ENCODE peak calls at places on chromosomes 3 and 15, in seven cellular contexts. S, H, U, G, D, O and F are unnamed samples.

GRCh38 chr3:55936549-55937052 is 449.5 kb upstream of the WNT5A start:
- DNase-seq in S (no peak), H (no peak), U (no peak), G (no peak), D (no peak), O (no peak), F (no peak)

GRCh38 chr3:103308921-103309320 is 874.1 kb downstream of the ZPLD1 start:
- DNase-seq in S (no peak), H (no peak), U (no peak), G (no peak), D (no peak), O (no peak), F (no peak)

GRCh38 chr3:12875857-12876451 is 34.6 kb upstream of the RPL32 start:
- DNase-seq in S (peak; percentile 93), H (no peak), U (no peak), G (peak; percentile 86), D (no peak), O (no peak), F (peak; percentile 29)

GRCh38 chr3:197901626-197902025 is 48.4 kb upstream of the RPL35A start:
- DNase-seq in S (no peak), H (no peak), U (no peak), G (no peak), D (no peak), O (no peak), F (no peak)

GRCh38 chr15:90101130-90101968 is 919 bp downstream of the IDH2 start:
- DNase-seq in S (peak; percentile 75), H (no peak), U (no peak), G (peak; percentile 38), D (no peak), O (no peak), F (no peak)

GRCh38 chr15:33218071-33218491 is 23.6 kb upstream of the FMN1 start:
- DNase-seq in S (no peak), H (no peak), U (no peak), G (no peak), D (no peak), O (no peak), F (no peak)

GRCh38 chr15:56148099-56148498 is 95.6 kb downstream of the RFX7 start:
- DNase-seq in S (no peak), H (no peak), U (no peak), G (no peak), D (no peak), O (no peak), F (no peak)

GRCh38 chr3:121651684-121652083 is 9.0 kb downstream of the HCLS1 start:
- DNase-seq in S (no peak), H (no peak), U (no peak), G (no peak), D (peak; percentile 15), O (no peak), F (no peak)

GRCh38 chr3:57923101-57923500 is 85.1 kb upstream of the FLNB start:
- DNase-seq in S (no peak), H (no peak), U (no peak), G (no peak), D (no peak), O (no peak), F (no peak)

GRCh38 chr3:157785071-157785826 is 282.0 kb upstream of the VEPH1 start:
- DNase-seq in S (peak; percentile 65), H (peak; percentile 55), U (peak; percentile 94), G (peak; percentile 33), D (peak; percentile 30), O (no peak), F (no peak)

GRCh38 chr3:183439510-183439909 is 11.1 kb upstream of the MCF2L2 start:
- DNase-seq in S (no peak), H (no peak), U (no peak), G (no peak), D (no peak), O (no peak), F (no peak)

GRCh38 chr3:46868301-46868700 is 5.1 kb upstream of the MYL3 start:
- DNase-seq in S (peak; percentile 58), H (no peak), U (no peak), G (no peak), D (no peak), O (no peak), F (no peak)

GRCh38 chr3:46867550-46867898 is 4.3 kb upstream of the MYL3 start:
- DNase-seq in S (no peak), H (no peak), U (no peak), G (no peak), D (no peak), O (no peak), F (no peak)

GRCh38 chr3:46866032-46866595 is 2.9 kb upstream of the MYL3 start:
- DNase-seq in S (no peak), H (no peak), U (no peak), G (no peak), D (no peak), O (no peak), F (no peak)

GRCh38 chr3:46865546-46865945 is 2.3 kb upstream of the MYL3 start:
- DNase-seq in S (no peak), H (no peak), U (no peak), G (no peak), D (no peak), O (no peak), F (no peak)

DNA sequence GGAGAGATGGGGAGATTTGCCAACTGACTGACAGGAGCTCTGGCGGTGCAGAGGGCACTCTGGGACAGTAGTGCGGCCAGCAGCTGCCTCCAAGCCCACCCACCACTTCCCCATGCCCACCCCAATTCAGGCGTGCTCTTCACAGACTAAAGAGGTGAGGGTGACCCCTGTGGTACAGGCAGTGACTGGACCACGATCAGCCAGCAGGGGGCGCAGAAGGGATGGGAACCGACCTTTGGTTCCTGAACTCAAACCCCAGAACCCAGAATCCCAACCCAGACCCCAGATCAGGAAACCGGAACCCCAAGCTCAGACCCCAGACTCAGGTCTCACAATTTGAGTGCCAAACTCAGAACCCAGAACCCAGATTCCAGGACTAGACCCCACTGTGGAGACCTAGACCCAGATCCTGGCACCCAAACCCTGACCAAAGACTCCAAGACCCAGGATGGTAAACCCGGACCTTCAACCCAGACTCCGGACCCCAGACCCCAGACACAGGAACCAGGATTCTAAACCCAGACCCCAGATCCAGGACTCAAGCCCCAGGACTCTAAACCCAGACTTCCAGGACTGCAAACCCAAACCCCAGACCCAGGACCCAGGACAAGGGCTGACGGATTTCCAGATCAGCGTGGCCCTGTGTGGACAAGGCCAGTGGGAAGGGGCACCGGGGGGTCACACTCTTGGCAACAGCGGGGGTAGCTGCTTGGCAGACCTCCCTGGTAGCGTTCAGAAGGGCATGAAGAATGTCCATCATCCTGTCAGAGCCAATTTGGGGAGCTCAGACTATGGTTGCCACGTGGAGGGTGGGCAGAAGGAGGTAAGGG is 3.7 kb upstream of the MYL3 start:
- DNase-seq in S (peak; percentile 86), H (peak; percentile 51), U (peak; percentile 21), G (peak; percentile 82), D (peak; percentile 39), O (no peak), F (peak; percentile 97)
- TF ChIP-seq RFX5 in S (no peak), H (no peak), U (no peak), G (no peak), D (no peak), O (no peak), F (no peak)

GRCh38 chr3:16801698-16802097 is 83.1 kb upstream of the PLCL2 start:
- DNase-seq in S (peak; percentile 13), H (no peak), U (peak; percentile 1), G (no peak), D (no peak), O (no peak), F (no peak)

GRCh38 chr3:16803019-16803418 is 81.7 kb upstream of the PLCL2 start:
- DNase-seq in S (no peak), H (no peak), U (no peak), G (no peak), D (no peak), O (no peak), F (no peak)

GRCh38 chr3:16800361-16800760 is 84.4 kb upstream of the PLCL2 start:
- DNase-seq in S (no peak), H (no peak), U (no peak), G (no peak), D (no peak), O (no peak), F (no peak)

GRCh38 chr3:16802382-16802781 is 82.4 kb upstream of the PLCL2 start:
- DNase-seq in S (no peak), H (no peak), U (no peak), G (no peak), D (no peak), O (no peak), F (no peak)

DNA sequence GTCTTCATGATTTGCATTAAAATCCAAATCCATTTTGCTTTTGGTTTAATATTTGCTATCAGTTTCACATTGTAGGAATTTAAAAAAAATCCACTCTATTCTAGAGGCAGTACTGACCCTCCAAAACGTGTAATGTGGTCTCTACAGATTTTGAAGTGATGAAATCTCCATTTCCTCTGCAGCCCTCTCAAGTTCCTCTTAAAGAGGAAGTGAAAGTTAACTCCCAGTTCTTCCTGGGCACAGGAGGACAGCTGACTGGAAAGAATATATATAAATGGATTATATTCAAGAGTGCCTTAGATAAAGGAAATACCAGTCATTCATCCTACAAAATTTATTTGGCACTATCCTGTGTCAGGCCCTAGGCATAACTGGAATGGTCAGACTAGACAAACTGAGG is 83.5 kb upstream of the PLCL2 start:
- DNase-seq in S (no peak), H (no peak), U (no peak), G (no peak), D (no peak), O (no peak), F (no peak)
- TF ChIP-seq RFX5 in S (no peak), H (no peak), U (no peak), G (no peak), D (no peak), O (no peak), F (no peak)

DNA sequence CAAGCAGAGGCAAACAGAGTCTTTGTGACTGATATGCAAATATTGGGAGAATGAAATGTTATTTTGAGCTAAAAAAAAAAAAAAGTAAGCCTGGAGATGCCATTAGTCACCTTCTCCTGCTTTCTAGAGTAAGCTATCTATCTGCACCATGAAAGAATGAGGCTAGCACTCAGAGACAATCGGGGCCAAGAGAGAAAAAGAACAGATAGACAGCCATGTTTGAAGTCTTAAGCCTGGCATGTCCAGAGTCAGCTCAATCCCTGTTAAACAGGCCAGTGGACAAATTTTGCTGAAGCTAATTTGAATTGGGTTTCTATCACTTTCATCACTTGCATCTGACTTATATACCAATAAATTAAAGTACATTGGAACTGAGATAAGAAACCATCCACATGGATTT is 204.4 kb downstream of the SLC9A9 start:
- DNase-seq in S (no peak), H (no peak), U (no peak), G (no peak), D (no peak), O (no peak), F (no peak)
- TF ChIP-seq RFX5 in S (no peak), H (no peak), U (no peak), G (no peak), D (no peak), O (no peak), F (no peak)

DNA sequence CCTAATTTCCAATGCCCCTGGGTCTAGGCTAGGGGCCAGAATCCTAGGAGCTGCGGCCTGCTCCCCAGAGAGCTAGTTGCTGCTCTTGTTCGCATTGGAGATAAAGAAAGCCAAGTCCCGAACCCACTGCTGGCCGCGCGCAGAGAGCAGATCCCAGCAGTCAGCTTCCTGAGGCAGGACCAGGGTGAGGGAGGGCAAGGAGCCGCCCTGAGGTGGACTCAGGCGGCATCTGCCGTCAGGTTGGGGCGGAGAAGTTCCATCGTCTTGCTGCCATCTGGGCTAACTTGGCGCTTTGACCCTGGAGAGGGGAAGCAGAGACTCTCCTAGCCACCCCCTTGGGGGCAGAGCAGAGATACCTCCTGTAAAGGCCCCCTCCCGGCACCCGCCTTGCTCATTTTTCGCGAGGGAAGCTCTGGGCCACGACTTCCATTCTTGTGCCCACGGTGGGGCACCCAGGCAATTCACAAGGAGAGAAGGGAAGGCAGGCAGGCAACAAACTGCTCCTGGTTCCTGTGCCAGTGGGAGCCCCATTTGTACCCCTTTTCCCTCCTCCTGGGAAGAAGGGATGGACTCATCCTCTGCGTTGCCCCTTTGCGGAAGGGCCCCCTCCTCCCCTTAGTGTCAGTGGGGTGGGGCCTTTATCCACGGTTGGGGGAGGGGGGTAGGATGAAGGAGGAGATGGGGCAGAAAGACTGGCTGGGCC is 640 bp downstream of the ZIC4 start:
- DNase-seq in S (no peak), H (no peak), U (no peak), G (no peak), D (no peak), O (no peak), F (peak; percentile 47)
- TF ChIP-seq RFX5 in S (no peak), H (no peak), U (no peak), G (no peak), D (no peak), O (no peak), F (no peak)